ENCODE peak calls at places on chromosomes 5 and 9, in four cellular contexts. F is K562, S is GM12878, Q is HepG2. Z is an unnamed sample.

GRCh38 chr9:121557581-121558422 is 58.2 kb upstream of the GGTA1 start:
- DNase-seq in F (peak), S (peak), Q (no peak), Z (peak)

GRCh38 chr9:8417341-8417740 is 617.8 kb upstream of the DMAC1 start:
- DNase-seq in F (no peak), S (no peak), Q (no peak), Z (no peak)

GRCh38 chr9:68932458-68932857 is 81.5 kb downstream of the PRKACG start:
- DNase-seq in F (no peak), S (no peak), Q (no peak), Z (no peak)

GRCh38 chr9:81578606-81579005 is 110.7 kb downstream of the TLE1 start:
- DNase-seq in F (no peak), S (no peak), Q (no peak), Z (no peak)

GRCh38 chr9:97802276-97802675 is 50.8 kb upstream of the FOXE1 start:
- DNase-seq in F (no peak), S (no peak), Q (peak), Z (no peak)

GRCh38 chr9:137538058-137538457 is 12.1 kb downstream of the PNPLA7 start:
- DNase-seq in F (no peak), S (no peak), Q (no peak), Z (no peak)

GRCh38 chr9:5425006-5425628 is 12.6 kb downstream of the PLGRKT start:
- DNase-seq in F (peak), S (peak), Q (peak), Z (no peak)

GRCh38 chr5:37777472-37778135 is 62.2 kb downstream of the GDNF start:
- DNase-seq in F (no peak), S (no peak), Q (no peak), Z (no peak)

GRCh38 chr9:23907343-23907742 is 81.3 kb upstream of the ELAVL2 start:
- DNase-seq in F (no peak), S (no peak), Q (no peak), Z (no peak)

GRCh38 chr5:135398855-135399837 is at the start of gene MACROH2A1:
- DNase-seq in F (peak), S (no peak), Q (peak), Z (peak)

GRCh38 chr9:133377721-133378216 is 1.6 kb downstream of the STKLD1 start:
- DNase-seq in F (no peak), S (no peak), Q (peak), Z (no peak)

GRCh38 chr5:66742083-66742895 is 146.1 kb downstream of the MAST4 start:
- DNase-seq in F (no peak), S (no peak), Q (peak), Z (peak)

GRCh38 chr9:86407022-86407421 is 52.8 kb upstream of the TUT7 start:
- DNase-seq in F (no peak), S (no peak), Q (peak), Z (no peak)

GRCh38 chr5:109863752-109864151 is 174.0 kb downstream of the MAN2A1 start:
- DNase-seq in F (no peak), S (no peak), Q (no peak), Z (no peak)

GRCh38 chr5:42461507-42461906 is 38.3 kb downstream of the GHR start:
- DNase-seq in F (no peak), S (no peak), Q (no peak), Z (no peak)

GRCh38 chr9:23412458-23412857 is 413.6 kb downstream of the ELAVL2 start:
- DNase-seq in F (no peak), S (no peak), Q (no peak), Z (no peak)

GRCh38 chr5:41625571-41625970 is 115.2 kb upstream of the PLCXD3 start:
- DNase-seq in F (no peak), S (no peak), Q (no peak), Z (no peak)

GRCh38 chr5:27125856-27126255 is 87.5 kb upstream of the CDH9 start:
- DNase-seq in F (no peak), S (no peak), Q (no peak), Z (no peak)

GRCh38 chr5:91419571-91420537 is 36.7 kb upstream of the ARRDC3 start:
- DNase-seq in F (peak), S (no peak), Q (peak), Z (peak)

GRCh38 chr9:73838871-73839270 is 658.3 kb upstream of the RORB start:
- DNase-seq in F (no peak), S (no peak), Q (no peak), Z (no peak)

GRCh38 chr5:123844873-123845272 is 332.9 kb downstream of the CSNK1G3 start:
- DNase-seq in F (no peak), S (no peak), Q (no peak), Z (no peak)

GRCh38 chr5:27312291-27312690 is 273.9 kb upstream of the CDH9 start:
- DNase-seq in F (no peak), S (no peak), Q (no peak), Z (no peak)

GRCh38 chr5:135375040-135375439 is 24.0 kb downstream of the MACROH2A1 start:
- DNase-seq in F (no peak), S (no peak), Q (no peak), Z (no peak)

GRCh38 chr5:82719368-82719767 is 357.8 kb downstream of the TMEM167A start:
- DNase-seq in F (no peak), S (no peak), Q (no peak), Z (no peak)

GRCh38 chr9:89810434-89810833 is 205.6 kb downstream of the GADD45G start:
- DNase-seq in F (no peak), S (no peak), Q (no peak), Z (no peak)

GRCh38 chr9:95143591-95144561 is 173.6 kb downstream of the FANCC start:
- DNase-seq in F (no peak), S (no peak), Q (peak), Z (no peak)

GRCh38 chr9:87479801-87480201 is 17.9 kb upstream of the DAPK1 start:
- DNase-seq in F (peak), S (peak), Q (peak), Z (no peak)

GRCh38 chr5:54758038-54758437 is 227.4 kb downstream of the ESM1 start:
- DNase-seq in F (no peak), S (no peak), Q (no peak), Z (no peak)

GRCh38 chr9:7117676-7118561 is 360.1 kb downstream of the KDM4C start:
- DNase-seq in F (no peak), S (peak), Q (no peak), Z (no peak)
- TF ChIP-seq CBFB in F (no peak), S (peak), Q (no peak), Z (no peak)

GRCh38 chr5:21236104-21236503 is 1248.1 kb upstream of the CDH18 start:
- DNase-seq in F (no peak), S (no peak), Q (no peak), Z (no peak)
- TF ChIP-seq CREM in F (no peak), S (no peak), Q (no peak), Z (no peak)

GRCh38 chr5:170606939-170607338 is 103.1 kb downstream of the KCNIP1 start:
- DNase-seq in F (no peak), S (no peak), Q (no peak), Z (no peak)

GRCh38 chr5:170601608-170602007 is 97.8 kb downstream of the KCNIP1 start:
- DNase-seq in F (no peak), S (no peak), Q (no peak), Z (no peak)

GRCh38 chr5:170597876-170598275 is 94.1 kb downstream of the KCNIP1 start:
- DNase-seq in F (no peak), S (no peak), Q (no peak), Z (no peak)

GRCh38 chr5:170603101-170603500 is 99.3 kb downstream of the KCNIP1 start:
- DNase-seq in F (no peak), S (no peak), Q (no peak), Z (no peak)

DNA sequence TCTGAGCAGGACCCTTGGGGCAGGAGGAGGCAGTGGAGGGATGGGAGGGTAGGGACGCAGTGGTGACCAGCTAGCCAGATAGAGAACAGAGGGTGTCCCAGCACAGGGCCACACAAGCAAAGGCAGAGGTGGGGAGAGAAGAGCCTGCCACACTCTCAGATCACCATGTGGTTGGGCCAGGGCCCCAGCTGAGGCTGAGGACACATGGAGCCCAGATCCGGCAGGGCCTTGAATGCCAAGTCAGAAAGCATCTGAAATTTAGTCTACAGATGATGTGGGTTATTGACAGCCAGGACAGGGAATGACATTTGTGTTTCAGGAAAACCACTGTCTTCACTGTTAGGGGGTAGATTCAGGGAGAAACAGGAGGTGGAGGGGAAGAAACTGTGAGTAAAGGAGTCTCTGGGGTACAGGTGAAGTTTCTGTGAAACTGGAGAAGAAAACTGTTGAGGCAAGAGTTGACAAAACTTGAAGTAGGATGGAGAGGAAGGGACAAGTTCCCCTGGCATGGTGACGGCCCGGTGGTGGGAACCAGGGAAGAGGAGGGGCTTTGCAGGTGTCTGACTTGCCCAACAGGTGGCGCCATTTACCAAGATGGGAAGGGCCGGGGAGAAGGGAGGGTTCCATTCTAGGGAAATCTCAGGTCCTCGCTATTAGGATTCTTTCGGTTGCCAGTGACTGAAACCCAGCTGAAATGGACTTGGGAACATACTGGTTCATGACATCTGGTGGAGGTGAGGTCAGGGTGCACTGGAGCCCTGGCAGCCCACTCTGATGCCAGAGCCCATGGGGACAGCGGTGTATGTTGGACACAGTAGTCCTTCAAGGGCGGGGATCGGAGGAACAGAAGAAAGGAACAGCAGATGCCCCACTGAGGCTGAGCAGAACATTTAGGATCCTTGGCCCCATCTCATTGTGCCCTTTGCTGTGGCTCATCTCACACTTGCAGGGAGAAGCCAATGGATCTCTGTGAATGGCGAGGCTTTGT is 100.1 kb downstream of the KCNIP1 start:
- DNase-seq in F (peak), S (no peak), Q (peak), Z (peak)
- TF ChIP-seq CBFB in F (no peak), S (no peak), Q (no peak), Z (no peak)

GRCh38 chr5:10557747-10558295 is 6.0 kb upstream of the ANKRD33B start:
- DNase-seq in F (peak), S (no peak), Q (no peak), Z (no peak)
- TF ChIP-seq CREM in F (no peak), S (no peak), Q (no peak), Z (no peak)

GRCh38 chr5:72487151-72487550 is 20.1 kb downstream of the ZNF366 start:
- DNase-seq in F (no peak), S (no peak), Q (no peak), Z (no peak)
- TF ChIP-seq CBFB in F (no peak), S (no peak), Q (no peak), Z (no peak)

GRCh38 chr5:115471674-115472073 is 72.9 kb downstream of the FEM1C start:
- DNase-seq in F (no peak), S (no peak), Q (no peak), Z (no peak)
- TF ChIP-seq CREM in F (no peak), S (no peak), Q (no peak), Z (no peak)